ENCODE peak calls at places on chromosomes 1 and 21, in four cellular contexts. J is GM12878, D is K562, I is HepG2. U is an unnamed sample.

GRCh38 chr1:93148001-93148400 is 32.2 kb downstream of the TMED5 start:
- DNase-seq in J (no peak), D (no peak), I (no peak), U (no peak)

GRCh38 chr1:240151126-240151735 is 59.5 kb downstream of the FMN2 start:
- DNase-seq in J (no peak), D (no peak), I (no peak), U (no peak)

GRCh38 chr1:70336050-70336449 is 18.5 kb downstream of the ANKRD13C start:
- DNase-seq in J (no peak), D (no peak), I (no peak), U (no peak)

GRCh38 chr1:94095744-94096469 is 25.0 kb downstream of the ABCA4 start:
- DNase-seq in J (no peak), D (no peak), I (peak), U (no peak)

GRCh38 chr1:71232166-71232763 is 151.4 kb upstream of the ZRANB2 start:
- DNase-seq in J (no peak), D (no peak), I (no peak), U (no peak)

GRCh38 chr1:20370628-20371200 is 80.0 kb downstream of the VWA5B1 start:
- DNase-seq in J (no peak), D (peak), I (no peak), U (no peak)

GRCh38 chr1:59178339-59178744 is 118.6 kb upstream of the FGGY start:
- DNase-seq in J (no peak), D (no peak), I (no peak), U (no peak)

GRCh38 chr1:153538315-153538821 is 2.4 kb downstream of the S100A5 start:
- DNase-seq in J (no peak), D (peak), I (peak), U (no peak)

GRCh38 chr1:213977486-213977842 is 10.3 kb upstream of the PROX1 start:
- DNase-seq in J (no peak), D (no peak), I (peak), U (no peak)

GRCh38 chr1:17579951-17580939 is 40.7 kb downstream of the ARHGEF10L start:
- DNase-seq in J (no peak), D (no peak), I (peak), U (no peak)

GRCh38 chr1:32813941-32814739 is 3.0 kb downstream of the YARS1 start:
- DNase-seq in J (no peak), D (no peak), I (peak), U (peak)

GRCh38 chr1:55192093-55192492 is 23.1 kb downstream of the USP24 start:
- DNase-seq in J (no peak), D (peak), I (no peak), U (no peak)

GRCh38 chr1:206679738-206680211 is 4.9 kb upstream of the MAPKAPK2 start:
- DNase-seq in J (peak), D (no peak), I (no peak), U (no peak)

GRCh38 chr21:44984428-44984791 is 44.6 kb downstream of the SLX9 start:
- DNase-seq in J (no peak), D (no peak), I (peak), U (no peak)

GRCh38 chr1:180053594-180054567 is 99.3 kb downstream of the CEP350 start:
- DNase-seq in J (no peak), D (no peak), I (no peak), U (no peak)

GRCh38 chr1:234961468-234962339 is 166.9 kb downstream of the TOMM20 start:
- DNase-seq in J (no peak), D (no peak), I (no peak), U (no peak)

GRCh38 chr1:112957133-112957812 is 1.3 kb upstream of the SLC16A1 start:
- DNase-seq in J (peak), D (peak), I (peak), U (peak)

GRCh38 chr1:112954945-112955677 is 885 bp downstream of the SLC16A1 start:
- DNase-seq in J (no peak), D (peak), I (peak), U (peak)

GRCh38 chr1:112955678-112956502 is at the start of gene SLC16A1:
- DNase-seq in J (peak), D (peak), I (peak), U (peak)

GRCh38 chr1:112954059-112954458 is 1.9 kb downstream of the SLC16A1 start:
- DNase-seq in J (no peak), D (no peak), I (no peak), U (no peak)

DNA sequence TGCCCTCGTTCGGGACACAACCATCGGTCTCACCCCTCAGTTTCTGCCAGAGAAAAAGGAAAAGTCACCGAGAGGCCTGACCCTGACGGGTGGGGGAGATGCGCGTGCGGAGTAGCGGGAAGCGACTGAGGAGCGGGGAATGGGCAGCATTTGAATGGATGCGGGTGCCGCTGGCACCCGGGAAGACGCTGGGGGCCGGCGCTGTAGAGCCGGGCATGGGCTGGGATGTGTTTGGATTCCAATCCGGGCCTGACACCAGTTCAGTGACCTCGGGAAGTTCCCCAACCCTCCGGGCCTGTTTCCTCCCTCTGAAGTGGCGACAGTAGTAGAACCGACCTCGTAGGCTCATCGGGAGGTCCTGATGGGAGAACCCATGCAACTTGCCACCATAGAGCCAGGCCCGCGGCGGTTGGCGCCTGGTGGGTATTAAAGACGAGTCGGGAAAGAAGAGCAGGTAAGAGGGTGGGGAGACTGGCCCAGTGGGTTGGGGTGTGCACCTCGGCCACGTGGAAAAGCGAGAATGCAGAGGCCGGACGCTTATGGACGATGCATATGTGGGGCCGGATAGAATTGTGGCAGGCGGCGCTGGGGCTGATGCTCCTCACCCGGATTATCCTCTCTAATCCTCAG is 622 bp upstream of the SLC16A1 start:
- DNase-seq in J (no peak), D (no peak), I (peak), U (no peak)
- TF ChIP-seq JUNB in J (no peak), D (no peak), I (no peak), U (no peak)

GRCh38 chr1:176950736-176951308 is 213.7 kb downstream of the ASTN1 start:
- DNase-seq in J (no peak), D (no peak), I (no peak), U (no peak)

GRCh38 chr1:176944606-176945005 is 219.9 kb downstream of the ASTN1 start:
- DNase-seq in J (no peak), D (no peak), I (no peak), U (no peak)

GRCh38 chr1:176943783-176944182 is 220.7 kb downstream of the ASTN1 start:
- DNase-seq in J (no peak), D (no peak), I (no peak), U (no peak)

GRCh38 chr1:176954242-176954641 is 210.3 kb downstream of the ASTN1 start:
- DNase-seq in J (no peak), D (peak), I (no peak), U (peak)

DNA sequence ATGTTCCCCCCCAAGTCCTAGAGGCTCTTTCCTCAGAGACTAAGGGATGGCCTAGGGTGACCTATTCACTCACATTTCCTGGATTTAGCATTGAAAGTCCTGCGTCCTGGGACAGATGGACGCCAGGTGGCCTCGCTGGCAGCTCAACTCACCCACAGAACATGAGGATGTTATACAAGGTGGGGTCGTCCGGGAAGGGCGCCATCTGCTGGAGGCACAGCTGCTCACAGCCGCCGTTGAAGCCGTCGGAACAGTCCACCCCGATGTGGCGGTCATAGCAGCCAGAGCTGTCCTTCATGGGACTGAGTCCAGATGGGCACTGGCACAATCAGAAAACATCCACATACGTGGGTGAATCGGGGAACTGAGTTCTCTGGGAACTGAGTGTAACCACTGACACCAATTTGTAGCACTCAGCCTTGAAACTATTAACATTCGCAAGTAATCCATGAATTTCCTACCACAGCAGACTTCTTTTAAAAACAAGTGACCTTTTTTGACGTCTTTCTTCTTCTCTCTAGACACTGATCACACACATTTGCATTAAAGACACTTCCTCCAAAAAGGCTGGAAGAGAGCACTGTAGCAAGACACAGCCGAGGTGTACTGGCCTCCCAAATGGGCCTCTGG is 215.4 kb downstream of the ASTN1 start:
- DNase-seq in J (no peak), D (peak), I (peak), U (peak)
- TF ChIP-seq CTCF in J (peak), D (peak), I (peak), U (peak)

DNA sequence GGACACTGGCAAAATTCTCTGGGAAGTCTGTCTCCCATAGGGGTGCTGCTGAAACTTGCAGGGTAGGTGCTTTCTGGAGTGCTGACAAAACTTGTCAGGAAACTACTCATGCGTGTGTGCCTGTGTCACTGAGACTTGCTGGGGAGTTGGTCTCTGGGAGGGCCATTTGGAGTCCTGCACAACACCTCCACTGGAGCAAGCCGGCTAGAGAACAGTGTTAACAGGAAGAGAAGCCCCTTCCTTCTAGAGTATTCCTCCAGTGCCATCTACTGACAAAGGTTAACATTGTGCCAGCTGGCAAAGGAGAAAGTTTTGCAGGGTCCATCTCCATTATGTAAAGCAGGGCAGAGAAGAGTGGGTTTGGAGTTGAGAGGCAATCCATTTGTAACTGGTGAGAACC is 30.0 kb downstream of the ZMYM4 start:
- DNase-seq in J (peak), D (no peak), I (peak), U (peak)
- TF ChIP-seq BHLHE40 in J (no peak), D (no peak), I (no peak), U (no peak)

GRCh38 chr1:37159102-37159501 is 124.8 kb upstream of the GRIK3 start:
- DNase-seq in J (no peak), D (peak), I (no peak), U (no peak)
- TF ChIP-seq JUNB in J (no peak), D (no peak), I (no peak), U (no peak)

U was measured in A549.